ENCODE peak calls at places on chromosome 18, in eight cellular contexts. Y is thyroid gland, P is body of pancreas, S is GM12892, M is adrenal gland, B is H54, F is A549, O is lower leg skin. E is an unnamed sample.

GRCh38 chr18:13520741-13521140 is 205.6 kb downstream of the FAM210A start:
- DNase-seq in Y (no peak), O (peak), B (no peak), P (no peak), F (no peak), S (no peak), M (no peak), E (no peak)

GRCh38 chr18:54004828-54005227 is 219.6 kb downstream of the MBD2 start:
- DNase-seq in M (no peak), Y (no peak), P (no peak), O (no peak), B (no peak), F (no peak), S (no peak), E (no peak)

GRCh38 chr18:5073026-5073944 is 123.8 kb downstream of the AKAIN1 start:
- DNase-seq in B (peak), O (no peak), S (no peak), F (no peak), P (peak), Y (no peak), M (peak), E (no peak)

GRCh38 chr18:60962629-60963028 is 370.6 kb upstream of the CDH20 start:
- DNase-seq in Y (no peak), P (no peak), F (no peak), O (no peak), S (no peak), B (no peak), M (no peak), E (no peak)

GRCh38 chr18:31700990-31701389 is 16.6 kb upstream of the B4GALT6 start:
- DNase-seq in O (no peak), M (no peak), F (no peak), S (no peak), P (no peak), B (no peak), Y (no peak), E (no peak)

GRCh38 chr18:12121175-12122095 is 27.8 kb downstream of the ANKRD62 start:
- DNase-seq in B (no peak), Y (peak), S (no peak), M (no peak), F (no peak), P (peak), O (no peak), E (no peak)

GRCh38 chr18:31478688-31479087 is 19.3 kb upstream of the DSG2 start:
- DNase-seq in O (no peak), M (no peak), P (no peak), B (no peak), Y (no peak), S (no peak), F (no peak), E (no peak)

GRCh38 chr18:35032113-35032512 is 9.1 kb upstream of the MAPRE2 start:
- DNase-seq in M (no peak), O (no peak), B (no peak), S (no peak), P (no peak), F (no peak), Y (no peak), E (no peak)

GRCh38 chr18:27843783-27844415 is 333.0 kb downstream of the CDH2 start:
- DNase-seq in B (no peak), Y (no peak), P (no peak), F (no peak), M (no peak), S (no peak), O (no peak), E (no peak)

GRCh38 chr18:60413944-60414547 is 41.5 kb upstream of the MC4R start:
- DNase-seq in P (no peak), O (no peak), S (no peak), Y (no peak), F (no peak), B (no peak), M (no peak), E (no peak)

GRCh38 chr18:67463829-67464228 is 52.7 kb downstream of the DSEL start:
- DNase-seq in F (no peak), P (no peak), O (no peak), Y (no peak), S (no peak), B (no peak), M (no peak), E (no peak)

GRCh38 chr18:48612917-48613316 is 74.1 kb downstream of the CTIF start:
- DNase-seq in P (no peak), B (no peak), S (no peak), M (no peak), Y (no peak), O (no peak), F (no peak), E (no peak)

GRCh38 chr18:3498705-3499451 is 48.9 kb downstream of the TGIF1 start:
- DNase-seq in P (peak), M (peak), B (no peak), O (no peak), F (peak), Y (peak), S (no peak), E (peak)

GRCh38 chr18:48193521-48194251 is 215.5 kb downstream of the ZBTB7C start:
- DNase-seq in M (peak), B (no peak), F (no peak), Y (peak), P (no peak), S (no peak), O (no peak), E (no peak)

GRCh38 chr18:12879840-12880531 is 4.1 kb downstream of the PTPN2 start:
- DNase-seq in M (peak), P (peak), O (no peak), B (no peak), S (no peak), Y (no peak), F (no peak), E (no peak)

GRCh38 chr18:36534154-36534688 is 236.7 kb downstream of the FHOD3 start:
- DNase-seq in O (no peak), Y (no peak), M (no peak), F (no peak), B (no peak), S (no peak), P (no peak), E (no peak)

GRCh38 chr18:10228380-10228779 is 226.1 kb upstream of the APCDD1 start:
- DNase-seq in F (no peak), Y (no peak), B (no peak), O (no peak), M (no peak), S (no peak), P (no peak), E (no peak)

GRCh38 chr18:7987284-7987976 is 420.3 kb downstream of the PTPRM start:
- DNase-seq in M (no peak), B (no peak), P (no peak), O (no peak), S (no peak), F (no peak), Y (no peak), E (no peak)

GRCh38 chr18:11955299-11956029 is 25.8 kb upstream of the IMPA2 start:
- DNase-seq in Y (peak), M (peak), F (no peak), S (no peak), P (peak), B (no peak), O (peak), E (no peak)

GRCh38 chr18:56799756-56800155 is 148.6 kb downstream of the WDR7 start:
- DNase-seq in S (no peak), B (no peak), O (no peak), F (no peak), P (no peak), Y (no peak), M (no peak), E (no peak)

GRCh38 chr18:59220784-59221765 is 1.1 kb downstream of the GRP start:
- DNase-seq in B (no peak), P (no peak), F (no peak), S (peak), O (no peak), M (no peak), Y (no peak), E (no peak)

GRCh38 chr18:26190506-26190905 is 35.7 kb upstream of the TAF4B start:
- DNase-seq in Y (no peak), O (no peak), F (no peak), S (no peak), M (no peak), P (no peak), B (no peak), E (no peak)

GRCh38 chr18:57434177-57434535 is 1.0 kb upstream of the ONECUT2 start:
- DNase-seq in O (no peak), S (no peak), F (no peak), B (no peak), M (no peak), Y (peak), P (no peak), E (no peak)

GRCh38 chr18:35153609-35154273 is 87.1 kb upstream of the ZNF397 start:
- DNase-seq in Y (no peak), P (no peak), B (no peak), O (no peak), F (no peak), M (no peak), S (no peak), E (no peak)

GRCh38 chr18:30730915-30731314 is 311.6 kb downstream of the DSC3 start:
- DNase-seq in Y (no peak), O (no peak), S (no peak), B (no peak), P (no peak), M (no peak), F (no peak), E (no peak)

GRCh38 chr18:56423626-56424025 is 214.8 kb downstream of the TXNL1 start:
- DNase-seq in M (no peak), P (no peak), B (no peak), S (no peak), F (no peak), O (no peak), Y (no peak), E (no peak)

GRCh38 chr18:5370332-5370731 is 74.8 kb upstream of the ZBTB14 start:
- DNase-seq in B (no peak), O (no peak), S (no peak), M (no peak), Y (no peak), P (no peak), F (no peak), E (no peak)

GRCh38 chr18:46053368-46054095 is 18.5 kb downstream of the PSTPIP2 start:
- DNase-seq in Y (no peak), S (no peak), M (no peak), B (no peak), P (no peak), F (no peak), O (no peak), E (no peak)

GRCh38 chr18:75408554-75409506 is 18.7 kb downstream of the SMIM21 start:
- DNase-seq in Y (no peak), P (peak), M (peak), S (no peak), F (peak), B (peak), O (no peak), E (no peak)

GRCh38 chr18:35268811-35269210 is 21.2 kb downstream of the ZSCAN30 start:
- DNase-seq in B (no peak), M (no peak), Y (no peak), S (no peak), P (no peak), O (no peak), F (no peak), E (no peak)

GRCh38 chr18:6251084-6251483 is 163.6 kb downstream of the L3MBTL4 start:
- DNase-seq in Y (no peak), M (no peak), B (no peak), F (no peak), O (no peak), P (no peak), S (no peak), E (no peak)

GRCh38 chr18:2978626-2979025 is 34.3 kb downstream of the LPIN2 start:
- DNase-seq in O (no peak), B (peak), P (no peak), F (peak), M (peak), Y (no peak), S (no peak), E (no peak)

GRCh38 chr18:57581301-57581934 is 5.1 kb downstream of the FECH start:
- DNase-seq in F (no peak), M (peak), P (peak), S (no peak), O (no peak), B (no peak), Y (no peak), E (peak)

GRCh38 chr18:51988277-51988676 is 351.7 kb upstream of the DCC start:
- DNase-seq in P (no peak), S (no peak), F (no peak), Y (no peak), M (no peak), B (no peak), O (no peak), E (no peak)

GRCh38 chr18:36634573-36635216 is 194.1 kb downstream of the TPGS2 start:
- DNase-seq in S (no peak), F (no peak), Y (no peak), P (no peak), M (no peak), O (no peak), B (no peak), E (no peak)

GRCh38 chr18:9177047-9177446 is 40.5 kb downstream of the ANKRD12 start:
- DNase-seq in Y (peak), M (no peak), P (no peak), S (no peak), B (no peak), O (no peak), F (no peak), E (no peak)

GRCh38 chr18:8705941-8706544 is 687 bp downstream of the MTCL1 start:
- DNase-seq in B (peak), O (peak), Y (peak), M (peak), S (peak), P (no peak), F (no peak), E (peak)

GRCh38 chr18:48616484-48617255 is 77.8 kb downstream of the CTIF start:
- DNase-seq in S (no peak), P (no peak), Y (no peak), F (no peak), B (no peak), O (no peak), M (no peak), E (no peak)

GRCh38 chr18:10320848-10321247 is 133.6 kb upstream of the APCDD1 start:
- DNase-seq in M (no peak), S (no peak), B (no peak), F (no peak), P (peak), O (no peak), Y (no peak), E (no peak)

GRCh38 chr18:75200644-75201272 is 8.2 kb downstream of the PTGR3 start:
- DNase-seq in S (no peak), M (no peak), B (no peak), O (no peak), P (no peak), F (no peak), Y (no peak), E (no peak)

GRCh38 chr18:39346916-39347315 is 1781.3 kb upstream of the CELF4 start:
- DNase-seq in Y (no peak), O (no peak), B (no peak), F (no peak), P (no peak), M (no peak), S (no peak), E (no peak)
- TF ChIP-seq POLR2A in Y (no peak), O (no peak), B (no peak), F (no peak), P (no peak), M (no peak), S (no peak), E (no peak)

GRCh38 chr18:44696892-44697291 is 16.2 kb downstream of the SETBP1 start:
- DNase-seq in P (peak), M (no peak), O (no peak), F (no peak), B (no peak), S (no peak), Y (peak), E (no peak)
- TF ChIP-seq POLR2A in P (no peak), M (no peak), O (no peak), F (no peak), B (no peak), S (no peak), Y (peak), E (no peak)

GRCh38 chr18:77068321-77068841 is 64.2 kb downstream of the MBP start:
- DNase-seq in O (peak), M (peak), P (peak), Y (no peak), S (no peak), B (no peak), F (no peak), E (no peak)
- TF ChIP-seq POLR2A in O (no peak), M (no peak), P (no peak), Y (no peak), S (peak), B (no peak), F (no peak), E (no peak)

DNA sequence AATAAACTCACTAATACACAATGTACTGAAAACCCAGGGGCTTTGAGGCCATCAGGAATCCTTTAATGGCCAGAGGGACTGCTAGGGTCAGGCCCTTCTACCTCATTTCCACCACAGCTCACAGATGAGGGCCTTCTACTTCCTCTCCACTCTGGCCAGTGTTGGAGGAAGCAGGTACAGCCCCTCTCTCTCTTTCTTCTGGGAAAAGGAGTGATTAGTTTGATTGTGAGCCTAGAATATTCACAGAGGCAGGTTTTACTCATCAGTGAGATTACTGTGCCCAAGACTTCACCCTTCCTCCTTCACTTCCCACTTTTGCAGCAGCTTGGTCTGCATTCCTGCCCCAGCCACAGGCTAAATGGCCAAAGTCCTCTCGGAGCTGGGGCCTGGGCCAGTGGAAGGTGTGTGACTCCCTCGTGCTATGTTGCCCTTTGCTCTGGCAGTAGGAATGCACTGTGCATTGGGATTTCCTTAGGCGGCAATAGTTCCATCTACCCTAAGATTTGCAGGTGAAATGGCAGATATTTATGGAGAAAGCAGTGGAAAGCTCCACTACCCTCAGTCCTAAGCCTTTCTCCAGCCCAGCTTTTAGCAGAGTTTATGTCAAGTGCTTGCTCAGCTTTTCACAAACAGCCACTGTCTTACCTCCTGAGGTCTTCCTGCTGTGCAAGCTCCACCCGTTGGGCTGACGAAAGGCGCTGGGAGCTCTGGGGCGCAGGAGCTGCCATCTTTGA is 36.2 kb upstream of the YES1 start:
- DNase-seq in M (no peak), S (no peak), F (no peak), B (no peak), Y (no peak), P (peak), O (no peak), E (no peak)
- TF ChIP-seq POLR2A in M (no peak), S (no peak), F (no peak), B (no peak), Y (no peak), P (no peak), O (no peak), E (no peak)

GRCh38 chr18:79611040-79611681 is 68.4 kb upstream of the CTDP1 start:
- DNase-seq in M (no peak), B (peak), P (peak), Y (no peak), S (no peak), F (no peak), O (peak), E (no peak)
- TF ChIP-seq POLR2A in M (no peak), B (no peak), P (no peak), Y (no peak), S (no peak), F (no peak), O (no peak), E (no peak)

GRCh38 chr18:23485386-23485785 is 17.9 kb upstream of the RMC1 start:
- DNase-seq in F (no peak), P (no peak), B (no peak), S (no peak), M (no peak), Y (no peak), O (no peak), E (no peak)
- TF ChIP-seq POLR2A in F (no peak), P (no peak), B (no peak), S (no peak), M (no peak), Y (no peak), O (no peak), E (no peak)

GRCh38 chr18:62716679-62717058 is 1.3 kb downstream of the PHLPP1 start:
- DNase-seq in P (peak), Y (peak), O (peak), F (peak), B (peak), M (peak), S (peak), E (peak)

GRCh38 chr18:62713651-62714247 is 1.6 kb upstream of the PHLPP1 start:
- DNase-seq in S (no peak), O (no peak), M (no peak), P (no peak), F (no peak), Y (peak), B (no peak), E (no peak)

GRCh38 chr18:62715829-62716678 is 713 bp downstream of the PHLPP1 start:
- DNase-seq in B (peak), M (peak), O (peak), F (peak), S (peak), Y (peak), P (peak), E (peak)

GRCh38 chr18:62714671-62715438 is 486 bp upstream of the PHLPP1 start:
- DNase-seq in F (peak), O (peak), S (peak), Y (peak), M (peak), B (peak), P (peak), E (peak)

DNA sequence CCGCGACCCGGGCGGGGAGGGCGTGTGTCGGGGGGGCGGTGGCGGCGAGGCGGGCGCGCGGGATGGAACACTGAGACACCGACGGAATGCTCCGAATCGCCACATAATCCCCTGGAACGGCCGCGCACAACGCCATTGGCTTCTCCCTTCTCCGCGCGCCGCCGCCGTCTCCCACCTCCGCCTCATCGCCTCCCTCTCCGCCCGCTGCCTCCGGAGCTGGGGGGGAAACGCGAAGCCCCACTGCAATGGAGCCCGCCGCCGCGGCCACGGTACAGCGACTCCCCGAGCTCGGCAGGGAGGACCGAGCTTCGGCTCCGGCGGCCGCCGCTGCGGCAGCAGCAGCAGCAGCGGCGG is at the start of gene PHLPP1:
- DNase-seq in F (no peak), B (no peak), M (no peak), Y (no peak), O (no peak), S (peak), P (no peak), E (peak)
- TF ChIP-seq POLR2A in F (peak), B (peak), M (peak), Y (peak), O (no peak), S (peak), P (peak), E (no peak)

DNA sequence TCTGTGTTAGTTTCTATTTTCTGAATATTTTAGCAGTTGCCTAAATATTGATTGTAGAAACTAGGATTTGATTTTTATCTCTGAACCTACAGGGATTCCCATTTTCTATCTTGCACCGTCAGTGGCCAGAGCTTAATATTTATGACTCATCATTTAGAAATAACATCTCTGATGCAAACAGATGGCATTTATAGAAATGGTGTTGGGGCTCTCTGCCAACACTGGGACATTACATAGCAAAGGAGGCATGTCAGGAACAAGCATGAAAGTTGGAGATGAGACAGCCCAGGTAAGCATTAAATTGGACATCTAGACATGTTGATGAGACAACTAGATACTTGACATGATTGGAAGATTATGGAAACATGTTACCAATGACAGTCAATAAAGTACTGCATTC is 165.3 kb upstream of the SYT4 start:
- DNase-seq in P (no peak), M (no peak), S (no peak), F (no peak), O (no peak), B (no peak), Y (no peak), E (no peak)
- TF ChIP-seq POLR2A in P (no peak), M (no peak), S (no peak), F (no peak), O (no peak), B (no peak), Y (no peak), E (no peak)

GRCh38 chr18:49725809-49726514 is 87.4 kb downstream of the ACAA2 start:
- DNase-seq in B (peak), Y (peak), P (peak), M (peak), S (no peak), F (peak), O (peak), E (no peak)
- TF ChIP-seq POLR2A in B (peak), Y (no peak), P (no peak), M (no peak), S (no peak), F (no peak), O (no peak), E (no peak)

E was measured in GM12891.